ENCODE peak calls at places on chromosomes 1 and 21, in eight cellular contexts. Q, C, G, L, J, P, I and Z are unnamed samples.

GRCh38 chr1:209556159-209556690 is 27.3 kb upstream of the CAMK1G start:
- DNase-seq in Q (no peak), C (no peak), G (no peak), L (no peak), J (no peak), P (no peak), I (no peak), Z (no peak)

GRCh38 chr1:14842361-14842760 is 243.9 kb downstream of the KAZN start:
- DNase-seq in Q (no peak), C (no peak), G (no peak), L (no peak), J (no peak), P (no peak), I (no peak), Z (peak; percentile 14)

GRCh38 chr21:35256468-35256988 is 207.4 kb upstream of the RUNX1 start:
- DNase-seq in Q (no peak), C (no peak), G (no peak), L (no peak), J (no peak), P (no peak), I (no peak), Z (peak; percentile 99)

GRCh38 chr1:21523297-21523813 is 14.1 kb downstream of the ALPL start:
- DNase-seq in Q (no peak), C (no peak), G (no peak), L (no peak), J (no peak), P (no peak), I (no peak), Z (no peak)

GRCh38 chr1:167601442-167602380 is 28.3 kb upstream of the RCSD1 start:
- DNase-seq in Q (no peak), C (peak; percentile 13), G (no peak), L (no peak), J (peak; percentile 24), P (peak; percentile 50), I (no peak), Z (no peak)

GRCh38 chr1:108200627-108201106 is 524 bp upstream of the SLC25A24 start:
- DNase-seq in Q (peak; percentile 30), C (peak; percentile 6), G (no peak), L (no peak), J (no peak), P (peak; percentile 38), I (peak; percentile 16), Z (peak; percentile 73)

GRCh38 chr1:115098979-115099692 is 9.8 kb upstream of the TSPAN2 start:
- DNase-seq in Q (peak; percentile 63), C (no peak), G (peak; percentile 21), L (peak; percentile 56), J (no peak), P (peak; percentile 55), I (peak; percentile 39), Z (no peak)

GRCh38 chr1:907611-908451 is 15.9 kb upstream of the SAMD11 start:
- DNase-seq in Q (no peak), C (no peak), G (no peak), L (no peak), J (peak; percentile 15), P (peak; percentile 14), I (no peak), Z (no peak)

GRCh38 chr1:151273924-151274466 is 8.1 kb upstream of the ZNF687 start:
- DNase-seq in Q (no peak), C (no peak), G (no peak), L (no peak), J (no peak), P (no peak), I (no peak), Z (no peak)